ENCODE peak calls at places on chromosome 4, in ten cellular contexts. Z is MM.1S, N is IMR-90, V is AG10803, R is DND-41, F is ovary, H is tibial nerve, C is cardiac fibroblast, E is heart right ventricle, G is left lung. D is an unnamed sample.

GRCh38 chr4:119478446-119479179 is 150.0 kb downstream of the PDE5A start:
- DNase-seq in Z (no peak), F (no peak), C (no peak), R (no peak), E (no peak), N (peak; percentile 55), V (no peak), H (no peak), G (no peak), D (no peak)

GRCh38 chr4:8665406-8666360 is 73.1 kb downstream of the CPZ start:
- DNase-seq in V (no peak), F (no peak), G (peak; percentile 20), H (no peak), N (peak; percentile 5), E (no peak), C (no peak), R (no peak), Z (no peak), D (no peak)

GRCh38 chr4:188220006-188220405 is 80.8 kb downstream of the TRIML1 start:
- DNase-seq in G (no peak), E (no peak), C (no peak), H (no peak), N (no peak), F (no peak), Z (no peak), R (no peak), V (no peak), D (no peak)

GRCh38 chr4:123304151-123305021 is 92.2 kb upstream of the SPRY1 start:
- DNase-seq in E (peak; percentile 10), C (no peak), Z (no peak), R (peak; percentile 34), V (no peak), G (no peak), H (no peak), F (no peak), N (no peak), D (no peak)

GRCh38 chr4:19739101-19739651 is 512.5 kb upstream of the SLIT2 start:
- DNase-seq in N (peak; percentile 95), Z (no peak), G (no peak), C (peak; percentile 93), V (peak; percentile 78), E (no peak), H (no peak), R (peak; percentile 52), F (no peak), D (peak; percentile 96)

GRCh38 chr4:40193018-40193571 is 3.7 kb upstream of the RHOH start:
- DNase-seq in C (no peak), V (no peak), N (no peak), H (no peak), F (no peak), G (no peak), R (peak; percentile 82), Z (peak; percentile 70), E (no peak), D (no peak)

GRCh38 chr4:1356181-1356998 is 9.4 kb downstream of the UVSSA start:
- DNase-seq in H (no peak), Z (no peak), E (peak; percentile 42), N (peak; percentile 32), V (peak; percentile 55), F (peak; percentile 81), G (no peak), C (peak; percentile 64), R (peak; percentile 50), D (peak; percentile 66)

GRCh38 chr4:153651041-153651960 is 32.8 kb upstream of the TLR2 start:
- DNase-seq in V (no peak), Z (no peak), N (no peak), C (peak; percentile 73), E (peak; percentile 50), F (no peak), G (peak; percentile 82), H (peak; percentile 28), R (peak; percentile 68), D (no peak)

GRCh38 chr4:183398298-183399129 is 45.9 kb upstream of the CDKN2AIP start:
- DNase-seq in E (peak; percentile 56), H (peak; percentile 21), C (peak; percentile 72), N (peak; percentile 69), Z (peak; percentile 70), R (peak; percentile 66), V (peak; percentile 76), F (peak; percentile 76), G (peak; percentile 80), D (peak; percentile 75)

GRCh38 chr4:8070751-8071718 is 87.6 kb downstream of the ABLIM2 start:
- DNase-seq in Z (no peak), H (no peak), C (no peak), F (no peak), R (no peak), E (peak; percentile 3), N (no peak), V (no peak), G (no peak), D (no peak)

GRCh38 chr4:122602277-122603142 is 18.4 kb downstream of the IL21 start:
- DNase-seq in Z (peak; percentile 74), F (no peak), E (no peak), R (no peak), G (no peak), N (peak; percentile 54), H (no peak), C (peak; percentile 76), V (peak; percentile 64), D (peak; percentile 70)

GRCh38 chr4:94341468-94341867 is 1.2 kb downstream of the HPGDS start:
- DNase-seq in N (no peak), Z (no peak), R (no peak), C (no peak), E (no peak), V (no peak), H (no peak), F (no peak), G (no peak), D (peak; percentile 39)

GRCh38 chr4:94345984-94346383 is 3.3 kb upstream of the HPGDS start:
- DNase-seq in V (no peak), H (no peak), F (no peak), Z (no peak), C (no peak), R (no peak), E (no peak), G (no peak), N (no peak), D (no peak)

GRCh38 chr4:94342713-94343112 is at the start of gene HPGDS:
- DNase-seq in C (no peak), H (no peak), V (no peak), G (no peak), E (no peak), R (no peak), F (no peak), Z (no peak), N (no peak), D (no peak)

GRCh38 chr4:94345267-94345666 is 2.6 kb upstream of the HPGDS start:
- DNase-seq in F (no peak), Z (no peak), R (no peak), N (no peak), H (no peak), C (no peak), G (no peak), V (no peak), E (no peak), D (no peak)

DNA sequence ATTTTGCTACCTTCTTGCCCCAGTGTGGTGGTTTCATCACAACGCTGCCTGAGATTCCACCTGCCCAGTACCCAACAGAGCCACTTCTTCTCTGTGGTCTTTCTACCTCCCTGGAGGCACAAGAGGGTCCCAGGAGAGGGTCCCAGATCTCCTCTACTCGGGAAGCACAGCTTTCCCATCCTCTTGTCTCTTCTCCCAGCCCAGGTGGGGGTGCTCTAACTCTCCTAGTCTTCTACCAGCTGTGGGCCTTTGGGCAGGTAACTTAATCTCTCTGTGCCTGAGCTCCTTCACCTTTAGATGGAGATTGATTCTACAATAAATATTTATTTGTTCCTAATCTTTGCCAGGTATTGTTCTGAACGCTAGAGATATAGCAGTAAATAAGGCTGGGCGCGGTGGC is 1.8 kb upstream of the HPGDS start:
- DNase-seq in G (no peak), Z (no peak), N (no peak), V (no peak), H (no peak), E (no peak), C (no peak), F (no peak), R (no peak), D (no peak)
- TF ChIP-seq CTCF in G (no peak), Z (no peak), N (no peak), V (no peak), H (no peak), E (no peak), C (no peak), F (no peak), R (no peak), D (no peak)

GRCh38 chr4:73501664-73502265 is 20.2 kb downstream of the AFM start:
- DNase-seq in N (no peak), F (no peak), G (no peak), R (no peak), V (no peak), E (no peak), C (no peak), Z (no peak), H (no peak), D (no peak)

GRCh38 chr4:73505567-73505966 is 24.0 kb downstream of the AFM start:
- DNase-seq in E (no peak), Z (no peak), F (no peak), G (no peak), R (no peak), V (no peak), H (no peak), C (no peak), N (no peak), D (no peak)

GRCh38 chr4:73499996-73500765 is 18.6 kb downstream of the AFM start:
- DNase-seq in F (no peak), E (no peak), C (peak; percentile 27), Z (no peak), H (no peak), V (peak; percentile 5), N (peak; percentile 3), G (no peak), R (no peak), D (peak; percentile 18)
- H3K4me3 ChIP-seq in F (no peak overlapping the region), E (no peak overlapping the region), C (no peak overlapping the region), Z (peak overlapping the region; percentile 60), H (no peak overlapping the region), V (no peak overlapping the region), N (no peak overlapping the region), G (no peak overlapping the region), R (no peak overlapping the region), D (no peak overlapping the region)

DNA sequence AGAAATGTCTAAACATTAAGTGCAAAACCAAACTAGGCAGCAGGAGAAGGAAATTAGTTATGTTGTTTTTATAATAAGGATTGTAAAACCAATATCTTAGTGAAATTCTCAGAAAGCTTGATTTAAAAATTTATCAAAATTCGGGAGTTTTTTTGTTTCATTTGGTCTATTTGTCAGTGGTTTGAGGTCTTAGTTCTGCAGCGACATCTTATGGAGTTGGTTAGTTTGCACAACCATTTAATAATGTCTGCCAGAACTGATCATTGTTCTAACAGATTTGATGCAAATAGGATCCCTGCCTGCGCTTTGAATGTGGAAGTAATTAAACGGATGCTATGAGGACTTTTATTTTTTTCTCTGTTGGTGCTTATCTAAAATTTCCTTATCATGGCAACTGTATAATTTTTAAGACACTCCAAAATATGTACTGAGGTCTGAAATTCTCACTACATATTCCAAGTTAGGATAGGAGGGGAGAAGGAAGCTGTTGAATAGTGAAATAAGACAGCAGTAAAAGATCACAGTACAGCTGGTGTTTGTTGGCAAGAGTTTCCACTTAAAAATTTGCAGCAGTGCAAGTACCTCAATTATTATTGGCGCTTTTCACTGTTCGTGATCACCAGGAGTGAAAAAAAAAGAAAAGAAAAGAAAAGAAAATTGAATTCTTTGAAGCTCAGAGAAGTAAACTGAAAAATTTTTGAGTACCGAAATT is 2521.4 kb downstream of the ARAP2 start:
- DNase-seq in N (no peak), G (no peak), H (no peak), C (peak; percentile 71), V (peak; percentile 38), F (no peak), E (no peak), Z (no peak), R (no peak), D (peak; percentile 81)
- TF ChIP-seq CTCF in N (peak; percentile 4), G (no peak), H (no peak), C (peak; percentile 33), V (peak; percentile 46), F (no peak), E (peak; percentile 26), Z (no peak), R (no peak), D (peak; percentile 52)

GRCh38 chr4:39062094-39062493 is at the start of gene KLHL5:
- DNase-seq in R (no peak), F (no peak), V (no peak), G (no peak), E (no peak), H (no peak), N (no peak), C (no peak), Z (no peak), D (no peak)
- H3K4me3 ChIP-seq in R (no peak within 1 kb of the TSS), F (no peak within 1 kb of the TSS), V (no peak within 1 kb of the TSS), G (no peak within 1 kb of the TSS), E (no peak within 1 kb of the TSS), H (no peak within 1 kb of the TSS), N (no peak within 1 kb of the TSS), C (no peak within 1 kb of the TSS), Z (no peak within 1 kb of the TSS), D (no peak within 1 kb of the TSS)

D was measured in fibroblast of pulmonary artery.